ENCODE peak calls at places on chromosomes 12 and 14, in seven cellular contexts. N is cardiac muscle cell; Y is HepG2; F is pancreas; H is heart right ventricle; G is CD8-positive, alpha-beta T cell; U is GM23248. M is an unnamed sample.

GRCh38 chr12:123949118-123949774 is 23.4 kb downstream of the CCDC92 start:
- DNase-seq in N (no peak), Y (peak; percentile 65), F (no peak), H (no peak), G (no peak), U (no peak), M (no peak)

GRCh38 chr12:21528953-21529352 is 2.9 kb downstream of the SPX start:
- DNase-seq in N (no peak), Y (no peak), F (peak; percentile 45), H (peak; percentile 37), G (no peak), U (no peak), M (no peak)

GRCh38 chr12:118052324-118053070 is 8.5 kb downstream of the WSB2 start:
- DNase-seq in N (no peak), Y (peak; percentile 99), F (peak; percentile 89), H (peak; percentile 83), G (no peak), U (peak; percentile 96), M (no peak)

GRCh38 chr14:105528197-105528858 is 1.9 kb downstream of the TMEM121 start:
- DNase-seq in N (peak; percentile 49), Y (peak; percentile 38), F (peak; percentile 82), H (peak; percentile 80), G (peak; percentile 66), U (peak; percentile 90), M (peak; percentile 81)

GRCh38 chr12:5201554-5202243 is 158.0 kb downstream of the KCNA5 start:
- DNase-seq in N (peak; percentile 60), Y (no peak), F (no peak), H (peak; percentile 48), G (no peak), U (no peak), M (no peak)

GRCh38 chr14:72929316-72930080 is 3.2 kb downstream of the DCAF4 start:
- DNase-seq in N (no peak), Y (no peak), F (no peak), H (no peak), G (no peak), U (no peak), M (no peak)

GRCh38 chr14:104723651-104724406 is at the start of gene ADSS1:
- DNase-seq in N (peak; percentile 84), Y (peak; percentile 24), F (peak; percentile 69), H (peak; percentile 81), G (peak; percentile 33), U (peak; percentile 68), M (peak; percentile 61)

GRCh38 chr12:54040148-54040494 is 7.3 kb downstream of the HOXC5 start:
- DNase-seq in N (no peak), Y (no peak), F (no peak), H (no peak), G (no peak), U (peak; percentile 39), M (no peak)

GRCh38 chr12:94207467-94208432 is 59.4 kb downstream of the PLXNC1 start:
- DNase-seq in N (no peak), Y (no peak), F (no peak), H (peak; percentile 12), G (no peak), U (no peak), M (peak; percentile 35)

GRCh38 chr12:87953257-87953860 is 75.8 kb downstream of the C12orf50 start:
- DNase-seq in N (peak; percentile 37), Y (peak; percentile 15), F (no peak), H (no peak), G (no peak), U (peak; percentile 56), M (no peak)

GRCh38 chr12:89067436-89067835 is 284.9 kb downstream of the DUSP6 start:
- DNase-seq in N (no peak), Y (no peak), F (no peak), H (no peak), G (no peak), U (peak; percentile 93), M (no peak)

GRCh38 chr14:31945701-31946100 is 131.4 kb upstream of the ARHGAP5 start:
- DNase-seq in N (no peak), Y (no peak), F (no peak), H (no peak), G (no peak), U (no peak), M (no peak)

GRCh38 chr12:967641-968040 is 18.1 kb upstream of the RAD52 start:
- DNase-seq in N (no peak), Y (no peak), F (no peak), H (no peak), G (no peak), U (no peak), M (no peak)

GRCh38 chr14:50875359-50876090 is 3.7 kb downstream of the ABHD12B start:
- DNase-seq in N (no peak), Y (peak; percentile 96), F (no peak), H (no peak), G (no peak), U (peak; percentile 64), M (peak; percentile 47)

GRCh38 chr12:88575361-88575959 is 4.8 kb downstream of the KITLG start:
- DNase-seq in N (no peak), Y (no peak), F (no peak), H (no peak), G (no peak), U (no peak), M (no peak)

GRCh38 chr12:101737476-101737875 is 1.8 kb downstream of the SYCP3 start:
- DNase-seq in N (no peak), Y (no peak), F (no peak), H (no peak), G (no peak), U (no peak), M (no peak)

GRCh38 chr12:105382771-105383632 is 52.5 kb downstream of the C12orf75 start:
- DNase-seq in N (peak; percentile 72), Y (peak; percentile 55), F (peak; percentile 41), H (peak; percentile 46), G (no peak), U (peak; percentile 89), M (peak; percentile 51)

GRCh38 chr12:21169878-21170472 is 39.0 kb downstream of the SLCO1B1 start:
- DNase-seq in N (peak; percentile 77), Y (peak; percentile 37), F (peak; percentile 60), H (no peak), G (no peak), U (peak; percentile 42), M (no peak)

GRCh38 chr14:104284107-104284592 is 145.8 kb downstream of the KIF26A start:
- DNase-seq in N (no peak), Y (no peak), F (no peak), H (no peak), G (no peak), U (no peak), M (no peak)

GRCh38 chr12:55657282-55657681 is 20.6 kb downstream of the OR10P1 start:
- DNase-seq in N (no peak), Y (no peak), F (no peak), H (no peak), G (no peak), U (no peak), M (no peak)

DNA sequence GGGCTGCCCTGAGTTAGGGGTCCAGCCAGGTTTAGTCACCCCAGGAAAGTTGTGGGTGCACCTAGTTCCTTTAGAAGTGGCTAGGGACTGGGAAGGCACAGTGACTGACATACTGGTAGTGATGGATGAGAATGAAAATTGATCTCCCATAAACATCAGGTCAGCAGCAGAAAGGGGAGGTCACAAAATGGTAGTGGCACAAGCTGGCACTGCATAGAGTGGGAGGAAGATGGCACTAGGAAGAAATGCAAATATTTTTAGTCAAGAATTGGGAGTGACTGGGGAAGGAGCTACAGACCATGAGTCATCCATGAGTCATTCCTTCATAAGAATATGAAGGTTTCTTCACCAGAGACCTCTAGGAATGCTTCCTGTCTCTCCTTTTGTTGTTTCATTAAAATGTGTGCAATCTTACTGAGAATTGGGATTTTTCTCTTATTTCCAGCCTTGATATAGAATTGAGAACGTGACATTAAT is 198.3 kb upstream of the AMIGO2 start:
- DNase-seq in N (no peak), Y (no peak), F (no peak), H (no peak), G (no peak), U (peak; percentile 99), M (no peak)
- H3K4me1 ChIP-seq in N (no peaks in the 10 kb centered on the region), Y (peaks cover 12% of the 10 kb centered on the region), F (peaks cover 9% of the 10 kb centered on the region), H (peaks cover 21% of the 10 kb centered on the region), G (peaks cover 67% of the 10 kb centered on the region), U (peaks cover 48% of the 10 kb centered on the region), M (peaks cover 28% of the 10 kb centered on the region)

GRCh38 chr12:27187697-27188096 is 56.4 kb upstream of the STK38L start:
- DNase-seq in N (no peak), Y (no peak), F (no peak), H (no peak), G (no peak), U (no peak), M (no peak)

GRCh38 chr12:27186240-27186839 is 57.7 kb upstream of the STK38L start:
- DNase-seq in N (no peak), Y (no peak), F (no peak), H (no peak), G (no peak), U (peak; percentile 63), M (no peak)

GRCh38 chr12:27183342-27183741 is 60.7 kb upstream of the STK38L start:
- DNase-seq in N (no peak), Y (no peak), F (no peak), H (no peak), G (no peak), U (no peak), M (no peak)

GRCh38 chr12:27180862-27181261 is 63.2 kb upstream of the STK38L start:
- DNase-seq in N (no peak), Y (no peak), F (no peak), H (no peak), G (no peak), U (peak; percentile 35), M (no peak)

GRCh38 chr12:27185234-27186045 is 58.6 kb upstream of the STK38L start:
- DNase-seq in N (no peak), Y (no peak), F (no peak), H (no peak), G (no peak), U (peak; percentile 86), M (peak; percentile 9)
- H3K27ac ChIP-seq in N (no peak overlapping the region), Y (no peak overlapping the region), F (no peak overlapping the region), H (peak overlapping the region; percentile 8), G (no peak overlapping the region), U (peak overlapping the region; percentile 77), M (no peak overlapping the region)

GRCh38 chr14:103101257-103101963 is 6.9 kb downstream of the EXOC3L4 start:
- DNase-seq in N (no peak), Y (no peak), F (no peak), H (no peak), G (no peak), U (no peak), M (no peak)
- H3K4me1 ChIP-seq in N (peaks cover 18% of the 10 kb centered on the region), Y (peaks cover 87% of the 10 kb centered on the region), F (peaks cover 15% of the 10 kb centered on the region), H (peaks cover 31% of the 10 kb centered on the region), G (peaks cover 3% of the 10 kb centered on the region), U (no peaks in the 10 kb centered on the region), M (peaks cover 3% of the 10 kb centered on the region)

GRCh38 chr12:16346931-16347330 is 514 bp upstream of the MGST1 start:
- DNase-seq in N (no peak), Y (peak; percentile 62), F (no peak), H (no peak), G (no peak), U (peak; percentile 12), M (no peak)
- H3K27ac ChIP-seq in N (peak overlapping the region; percentile 83), Y (peak overlapping the region; percentile 87), F (peak overlapping the region; percentile 76), H (peak overlapping the region; percentile 74), G (no peak overlapping the region), U (peak overlapping the region; percentile 99), M (no peak overlapping the region)

GRCh38 chr12:107317751-107318553 is 224.6 kb upstream of the CRY1 start:
- DNase-seq in N (peak; percentile 96), Y (peak; percentile 82), F (peak; percentile 85), H (peak; percentile 77), G (peak; percentile 69), U (peak; percentile 93), M (peak; percentile 85)
- H3K4me1 ChIP-seq in N (peaks cover 6% of the 10 kb centered on the region), Y (peaks cover 18% of the 10 kb centered on the region), F (peaks cover 14% of the 10 kb centered on the region), H (peaks cover 25% of the 10 kb centered on the region), G (peaks cover 22% of the 10 kb centered on the region), U (peaks cover 12% of the 10 kb centered on the region), M (peaks cover 21% of the 10 kb centered on the region)

GRCh38 chr14:61102549-61103466 is 121.8 kb downstream of the SLC38A6 start:
- DNase-seq in N (peak; percentile 50), Y (peak; percentile 99), F (no peak), H (no peak), G (no peak), U (peak; percentile 2), M (no peak)
- H3K27ac ChIP-seq in N (peak overlapping the region; percentile 85), Y (peak overlapping the region; percentile 87), F (peak overlapping the region; percentile 19), H (peak overlapping the region; percentile 37), G (no peak overlapping the region), U (peak overlapping the region; percentile 95), M (no peak overlapping the region)